ENCODE peak calls at places on chromosomes 16 and 17, in ten cellular contexts. K is tibial nerve, L is H1, N is A549, M is ovary, T is GM12878, O is stomach, A is SK-N-SH, Y is sigmoid colon, P is HepG2. R is an unnamed sample.

GRCh38 chr16:8878523-8878911 is 3.6 kb upstream of the LITAFD start:
- DNase-seq in L (no peak), K (peak; percentile 40), P (no peak), T (no peak), O (no peak), Y (no peak), M (no peak), A (no peak), N (no peak), R (no peak)

GRCh38 chr17:718075-718474 is 3.4 kb upstream of the VPS53 start:
- DNase-seq in M (no peak), P (no peak), T (no peak), N (no peak), K (no peak), A (no peak), L (no peak), O (no peak), Y (no peak), R (no peak)

GRCh38 chr17:68352041-68352440 is 60.7 kb downstream of the ARSG start:
- DNase-seq in P (no peak), T (no peak), K (no peak), N (no peak), Y (no peak), M (no peak), A (no peak), L (no peak), O (no peak), R (no peak)

GRCh38 chr16:84933774-84934571 is 77.4 kb downstream of the ZDHHC7 start:
- DNase-seq in L (no peak), T (no peak), Y (peak; percentile 87), N (no peak), O (no peak), M (peak; percentile 87), K (peak; percentile 60), P (peak; percentile 55), A (peak; percentile 48), R (no peak)

GRCh38 chr17:53058031-53058430 is 764.7 kb upstream of the KIF2B start:
- DNase-seq in Y (no peak), T (no peak), N (no peak), P (no peak), A (no peak), L (no peak), M (no peak), K (no peak), O (no peak), R (no peak)

GRCh38 chr17:64091116-64091515 is 38.8 kb downstream of the ERN1 start:
- DNase-seq in P (no peak), K (no peak), L (no peak), Y (no peak), A (no peak), M (no peak), N (no peak), O (no peak), T (peak; percentile 57), R (no peak)

GRCh38 chr16:50881953-50882352 is 140.1 kb downstream of the CYLD start:
- DNase-seq in N (no peak), Y (no peak), L (peak; percentile 16), T (no peak), O (no peak), K (no peak), A (no peak), P (no peak), M (no peak), R (no peak)

GRCh38 chr17:13346996-13347762 is 254.6 kb downstream of the HS3ST3A1 start:
- DNase-seq in N (no peak), T (no peak), L (no peak), O (no peak), M (no peak), K (no peak), Y (no peak), P (peak; percentile 31), A (no peak), R (no peak)

DNA sequence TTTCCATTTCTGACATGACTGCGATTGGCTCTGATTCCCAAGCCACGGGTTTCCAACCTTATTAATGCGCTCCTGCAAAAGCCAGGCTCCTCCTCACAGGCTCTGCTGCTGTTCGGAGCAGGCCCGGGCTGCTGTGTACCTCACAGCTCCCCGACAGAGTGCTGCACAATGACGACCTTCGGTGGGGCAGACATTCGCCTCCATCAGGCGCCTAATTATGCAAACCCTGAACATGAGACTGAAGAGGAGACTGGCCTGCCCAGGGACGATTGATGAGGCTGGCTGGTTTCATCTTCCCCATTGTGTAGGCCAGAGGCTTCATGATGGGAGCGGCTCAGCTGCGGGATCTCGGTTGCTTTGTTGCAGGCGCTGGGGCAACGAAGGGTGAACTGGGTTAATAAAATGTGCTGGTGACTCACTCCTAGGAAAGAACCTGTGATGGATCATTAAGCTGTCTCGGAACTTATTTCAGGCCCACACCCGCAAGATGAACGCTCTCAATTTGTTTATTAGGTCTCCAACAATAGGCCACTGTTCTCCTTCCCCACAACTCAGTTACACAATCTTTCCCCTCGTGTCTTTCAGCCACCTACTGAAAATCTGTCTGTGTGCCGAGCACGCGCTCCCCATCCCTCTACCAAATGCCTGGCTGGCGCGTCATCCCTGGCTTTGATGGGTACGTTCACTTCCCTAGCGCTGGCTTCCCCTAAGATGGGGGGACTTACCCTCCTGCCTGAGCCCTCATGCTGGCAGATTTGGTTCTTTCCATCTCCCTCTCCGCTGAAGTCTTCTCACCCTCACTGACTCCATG is 27.2 kb upstream of the TOB1 start:
- DNase-seq in T (no peak), O (no peak), K (peak; percentile 53), M (no peak), Y (peak; percentile 92), L (no peak), N (peak; percentile 55), P (peak; percentile 90), A (no peak), R (peak; percentile 46)
- TF ChIP-seq EP300 in T (no peak), O (no peak), K (peak; percentile 82), M (no peak), Y (peak; percentile 75), L (no peak), N (no peak), P (peak; percentile 86), A (no peak), R (no peak)

GRCh38 chr17:81487089-81487486 is 25.5 kb downstream of the ACTG1 start:
- DNase-seq in T (no peak), Y (no peak), L (no peak), P (no peak), N (no peak), A (no peak), K (no peak), O (no peak), M (no peak), R (no peak)
- TF ChIP-seq EP300 in T (no peak), Y (no peak), L (no peak), P (no peak), N (no peak), A (no peak), K (no peak), O (no peak), M (no peak), R (no peak)

GRCh38 chr17:50558581-50558954 is 1.9 kb upstream of the CACNA1G start:
- DNase-seq in O (no peak), L (no peak), T (no peak), P (no peak), M (no peak), N (no peak), Y (no peak), A (no peak), K (no peak), R (no peak)
- TF ChIP-seq EP300 in O (no peak), L (no peak), T (no peak), P (no peak), M (no peak), N (no peak), Y (no peak), A (no peak), K (no peak), R (no peak)

GRCh38 chr17:50203589-50204345 is 2.3 kb upstream of the COL1A1 start:
- DNase-seq in M (peak; percentile 61), T (no peak), O (no peak), L (no peak), N (no peak), Y (peak; percentile 62), A (no peak), K (no peak), P (no peak), R (peak; percentile 8)
- TF ChIP-seq EP300 in M (no peak), T (no peak), O (no peak), L (no peak), N (no peak), Y (no peak), A (no peak), K (no peak), P (no peak), R (no peak)

GRCh38 chr16:11242658-11243057 is 13.3 kb downstream of the SOCS1 start:
- DNase-seq in O (no peak), K (no peak), P (no peak), M (no peak), T (no peak), Y (no peak), L (no peak), N (no peak), A (no peak), R (no peak)

GRCh38 chr16:11239644-11240632 is 16.1 kb downstream of the SOCS1 start:
- DNase-seq in K (no peak), O (no peak), A (no peak), Y (no peak), M (no peak), T (no peak), N (no peak), L (no peak), P (no peak), R (no peak)

GRCh38 chr16:11241480-11242204 is 14.4 kb downstream of the SOCS1 start:
- DNase-seq in O (no peak), M (no peak), Y (no peak), A (no peak), K (no peak), N (no peak), T (no peak), L (no peak), P (no peak), R (no peak)

GRCh38 chr16:11238272-11239202 is 17.5 kb downstream of the SOCS1 start:
- DNase-seq in O (no peak), L (no peak), N (no peak), A (no peak), P (no peak), Y (no peak), K (no peak), M (no peak), T (no peak), R (no peak)

GRCh38 chr16:11240636-11241473 is 15.1 kb downstream of the SOCS1 start:
- DNase-seq in N (no peak), Y (no peak), T (no peak), O (peak; percentile 61), A (no peak), K (no peak), L (no peak), P (no peak), M (no peak), R (no peak)
- TF ChIP-seq EP300 in N (no peak), Y (no peak), T (no peak), O (no peak), A (no peak), K (no peak), L (no peak), P (no peak), M (no peak), R (no peak)

GRCh38 chr17:28282596-28282995 is 36.4 kb upstream of the TMEM97 start:
- DNase-seq in T (no peak), N (no peak), M (no peak), K (no peak), A (no peak), P (no peak), Y (no peak), L (no peak), O (no peak), R (no peak)
- TF ChIP-seq EP300 in T (no peak), N (no peak), M (no peak), K (no peak), A (no peak), P (no peak), Y (no peak), L (no peak), O (no peak), R (no peak)

R was measured in transverse colon.